ENCODE peak calls at places on chromosomes 16 and 17, in nine cellular contexts. One of them, this sample, is unnamed.

GRCh38 chr16:75462804-75463203 is 1.7 kb downstream of the TMEM170A start:
- DNase-seq in activated naive CD8-positive, alpha-beta T cell treated with anti-CD3 and anti-CD28 coated beads for 36 hours: no peak
- DNase-seq in stimulated activated CD8-positive, alpha-beta memory T cell treated with anti-CD3 and anti-CD28 coated beads, Interleukin-4, amount 100 ng/mL, for 48 hours: no peak
- DNase-seq in GOT3: no peak
- DNase-seq in transverse colon: no peak
- DNase-seq in cardiac muscle cell: no peak
- DNase-seq in AG08395: no peak
- DNase-seq in germinal center: no peak
- DNase-seq in A172: no peak
- DNase-seq in this sample: no peak

GRCh38 chr17:82418001-82418986 is at the start of the genes HEXD and OGFOD3:
- DNase-seq in activated naive CD8-positive, alpha-beta T cell treated with anti-CD3 and anti-CD28 coated beads for 36 hours: peak
- DNase-seq in stimulated activated CD8-positive, alpha-beta memory T cell treated with anti-CD3 and anti-CD28 coated beads, Interleukin-4, amount 100 ng/mL, for 48 hours: peak
- DNase-seq in GOT3: peak
- DNase-seq in transverse colon: peak
- DNase-seq in cardiac muscle cell: peak
- DNase-seq in AG08395: peak
- DNase-seq in germinal center: peak
- DNase-seq in A172: peak
- DNase-seq in this sample: peak

GRCh38 chr16:81170824-81171223 is 67.7 kb upstream of the BCO1 start:
- DNase-seq in activated naive CD8-positive, alpha-beta T cell treated with anti-CD3 and anti-CD28 coated beads for 36 hours: no peak
- DNase-seq in stimulated activated CD8-positive, alpha-beta memory T cell treated with anti-CD3 and anti-CD28 coated beads, Interleukin-4, amount 100 ng/mL, for 48 hours: no peak
- DNase-seq in GOT3: no peak
- DNase-seq in transverse colon: no peak
- DNase-seq in cardiac muscle cell: no peak
- DNase-seq in AG08395: no peak
- DNase-seq in germinal center: no peak
- DNase-seq in A172: no peak
- DNase-seq in this sample: no peak

GRCh38 chr16:9091867-9092281 is 430 bp downstream of the HAPSTR1 start:
- DNase-seq in activated naive CD8-positive, alpha-beta T cell treated with anti-CD3 and anti-CD28 coated beads for 36 hours: peak
- DNase-seq in stimulated activated CD8-positive, alpha-beta memory T cell treated with anti-CD3 and anti-CD28 coated beads, Interleukin-4, amount 100 ng/mL, for 48 hours: peak
- DNase-seq in GOT3: no peak
- DNase-seq in transverse colon: peak
- DNase-seq in cardiac muscle cell: peak
- DNase-seq in AG08395: no peak
- DNase-seq in germinal center: no peak
- DNase-seq in A172: no peak
- DNase-seq in this sample: peak

GRCh38 chr16:28951410-28951943 is 740 bp downstream of the NFATC2IP start:
- DNase-seq in activated naive CD8-positive, alpha-beta T cell treated with anti-CD3 and anti-CD28 coated beads for 36 hours: no peak
- DNase-seq in stimulated activated CD8-positive, alpha-beta memory T cell treated with anti-CD3 and anti-CD28 coated beads, Interleukin-4, amount 100 ng/mL, for 48 hours: peak
- DNase-seq in GOT3: no peak
- DNase-seq in transverse colon: peak
- DNase-seq in cardiac muscle cell: no peak
- DNase-seq in AG08395: no peak
- DNase-seq in germinal center: no peak
- DNase-seq in A172: no peak
- DNase-seq in this sample: no peak

GRCh38 chr16:70768205-70768580 is 32.8 kb downstream of the VAC14 start:
- DNase-seq in activated naive CD8-positive, alpha-beta T cell treated with anti-CD3 and anti-CD28 coated beads for 36 hours: no peak
- DNase-seq in stimulated activated CD8-positive, alpha-beta memory T cell treated with anti-CD3 and anti-CD28 coated beads, Interleukin-4, amount 100 ng/mL, for 48 hours: no peak
- DNase-seq in GOT3: no peak
- DNase-seq in transverse colon: no peak
- DNase-seq in cardiac muscle cell: no peak
- DNase-seq in AG08395: peak
- DNase-seq in germinal center: no peak
- DNase-seq in A172: peak
- DNase-seq in this sample: no peak

GRCh38 chr16:50666658-50667496 is 14.2 kb downstream of the SNX20 start:
- DNase-seq in activated naive CD8-positive, alpha-beta T cell treated with anti-CD3 and anti-CD28 coated beads for 36 hours: peak
- DNase-seq in stimulated activated CD8-positive, alpha-beta memory T cell treated with anti-CD3 and anti-CD28 coated beads, Interleukin-4, amount 100 ng/mL, for 48 hours: peak
- DNase-seq in GOT3: no peak
- DNase-seq in transverse colon: no peak
- DNase-seq in cardiac muscle cell: no peak
- DNase-seq in AG08395: no peak
- DNase-seq in germinal center: peak
- DNase-seq in A172: no peak
- DNase-seq in this sample: no peak

GRCh38 chr16:76386784-76387183 is 109.6 kb downstream of the CNTNAP4 start:
- DNase-seq in activated naive CD8-positive, alpha-beta T cell treated with anti-CD3 and anti-CD28 coated beads for 36 hours: no peak
- DNase-seq in stimulated activated CD8-positive, alpha-beta memory T cell treated with anti-CD3 and anti-CD28 coated beads, Interleukin-4, amount 100 ng/mL, for 48 hours: no peak
- DNase-seq in GOT3: no peak
- DNase-seq in transverse colon: no peak
- DNase-seq in cardiac muscle cell: peak
- DNase-seq in AG08395: no peak
- DNase-seq in germinal center: no peak
- DNase-seq in A172: no peak
- DNase-seq in this sample: no peak

GRCh38 chr17:64982139-64982802 is 63.0 kb upstream of the LRRC37A3 start:
- DNase-seq in activated naive CD8-positive, alpha-beta T cell treated with anti-CD3 and anti-CD28 coated beads for 36 hours: no peak
- DNase-seq in stimulated activated CD8-positive, alpha-beta memory T cell treated with anti-CD3 and anti-CD28 coated beads, Interleukin-4, amount 100 ng/mL, for 48 hours: no peak
- DNase-seq in GOT3: no peak
- DNase-seq in transverse colon: no peak
- DNase-seq in cardiac muscle cell: no peak
- DNase-seq in AG08395: no peak
- DNase-seq in germinal center: no peak
- DNase-seq in A172: no peak
- DNase-seq in this sample: no peak

GRCh38 chr16:254461-254860 is 19.8 kb downstream of the FAM234A start:
- DNase-seq in activated naive CD8-positive, alpha-beta T cell treated with anti-CD3 and anti-CD28 coated beads for 36 hours: no peak
- DNase-seq in stimulated activated CD8-positive, alpha-beta memory T cell treated with anti-CD3 and anti-CD28 coated beads, Interleukin-4, amount 100 ng/mL, for 48 hours: no peak
- DNase-seq in GOT3: no peak
- DNase-seq in transverse colon: no peak
- DNase-seq in cardiac muscle cell: no peak
- DNase-seq in AG08395: no peak
- DNase-seq in germinal center: no peak
- DNase-seq in A172: no peak
- DNase-seq in this sample: no peak

GRCh38 chr17:13351046-13351445 is 250.7 kb downstream of the HS3ST3A1 start:
- DNase-seq in activated naive CD8-positive, alpha-beta T cell treated with anti-CD3 and anti-CD28 coated beads for 36 hours: no peak
- DNase-seq in stimulated activated CD8-positive, alpha-beta memory T cell treated with anti-CD3 and anti-CD28 coated beads, Interleukin-4, amount 100 ng/mL, for 48 hours: no peak
- DNase-seq in GOT3: no peak
- DNase-seq in transverse colon: no peak
- DNase-seq in cardiac muscle cell: no peak
- DNase-seq in AG08395: peak
- DNase-seq in germinal center: no peak
- DNase-seq in A172: peak
- DNase-seq in this sample: no peak

GRCh38 chr17:77898521-77899434 is 59.7 kb upstream of the TNRC6C start:
- DNase-seq in activated naive CD8-positive, alpha-beta T cell treated with anti-CD3 and anti-CD28 coated beads for 36 hours: no peak
- DNase-seq in stimulated activated CD8-positive, alpha-beta memory T cell treated with anti-CD3 and anti-CD28 coated beads, Interleukin-4, amount 100 ng/mL, for 48 hours: no peak
- DNase-seq in GOT3: no peak
- DNase-seq in transverse colon: no peak
- DNase-seq in cardiac muscle cell: no peak
- DNase-seq in AG08395: no peak
- DNase-seq in germinal center: no peak
- DNase-seq in A172: no peak
- DNase-seq in this sample: no peak

GRCh38 chr17:41645371-41646063 is 21.1 kb upstream of the KRT17 start:
- DNase-seq in activated naive CD8-positive, alpha-beta T cell treated with anti-CD3 and anti-CD28 coated beads for 36 hours: no peak
- DNase-seq in stimulated activated CD8-positive, alpha-beta memory T cell treated with anti-CD3 and anti-CD28 coated beads, Interleukin-4, amount 100 ng/mL, for 48 hours: no peak
- DNase-seq in GOT3: no peak
- DNase-seq in transverse colon: no peak
- DNase-seq in cardiac muscle cell: peak
- DNase-seq in AG08395: peak
- DNase-seq in germinal center: no peak
- DNase-seq in A172: peak
- DNase-seq in this sample: no peak

GRCh38 chr17:73291260-73291801 is 20.5 kb downstream of the CDC42EP4 start:
- DNase-seq in activated naive CD8-positive, alpha-beta T cell treated with anti-CD3 and anti-CD28 coated beads for 36 hours: no peak
- DNase-seq in stimulated activated CD8-positive, alpha-beta memory T cell treated with anti-CD3 and anti-CD28 coated beads, Interleukin-4, amount 100 ng/mL, for 48 hours: no peak
- DNase-seq in GOT3: peak
- DNase-seq in transverse colon: peak
- DNase-seq in cardiac muscle cell: peak
- DNase-seq in AG08395: peak
- DNase-seq in germinal center: no peak
- DNase-seq in A172: peak
- DNase-seq in this sample: no peak